ENCODE peak calls at places on chromosomes 1 and 21, in five cellular contexts. O is T-helper 1 cell; E is activated CD8-positive, alpha-beta T cell treated with anti-CD3 and anti-CD28 coated beads for 36 hours; U is activated CD8-positive, alpha-beta memory T cell treated with anti-CD3 and anti-CD28 coated beads, Interleukin-2, amount 50 U/mL, for 4 hours; Z is HFFc6. L is an unnamed sample.

GRCh38 chr1:67732750-67733151 is 47.8 kb downstream of the GADD45A start:
- DNase-seq in U (no peak), E (no peak), Z (no peak), O (peak), L (no peak)

GRCh38 chr1:183804916-183805734 is at the start of gene RGL1:
- DNase-seq in E (peak), Z (peak), O (peak), U (no peak), L (peak)

GRCh38 chr1:1470626-1471388 is 758 bp upstream of the ATAD3B start:
- DNase-seq in Z (no peak), E (peak), O (no peak), U (no peak), L (no peak)

GRCh38 chr1:109535971-109536491 is 3.6 kb upstream of the GPR61 start:
- DNase-seq in E (no peak), O (no peak), U (no peak), Z (no peak), L (peak)

GRCh38 chr1:12182410-12182946 is 15.7 kb downstream of the TNFRSF1B start:
- DNase-seq in Z (no peak), E (no peak), U (no peak), O (no peak), L (no peak)

GRCh38 chr21:45297869-45298268 is 10.2 kb upstream of the POFUT2 start:
- DNase-seq in Z (no peak), U (no peak), O (no peak), E (no peak), L (no peak)

GRCh38 chr1:198595765-198596164 is 43.1 kb upstream of the PTPRC start:
- DNase-seq in O (no peak), U (no peak), E (no peak), Z (no peak), L (no peak)

GRCh38 chr1:106049595-106049994 is 1006.9 kb upstream of the PRMT6 start:
- DNase-seq in U (no peak), O (no peak), E (no peak), Z (no peak), L (no peak)

GRCh38 chr21:14119038-14119437 is 91.7 kb downstream of the LIPI start:
- DNase-seq in O (no peak), U (no peak), Z (no peak), E (no peak), L (no peak)

GRCh38 chr1:55951291-55951690 is 628.1 kb downstream of the PLPP3 start:
- DNase-seq in O (no peak), Z (no peak), E (no peak), U (no peak), L (no peak)

GRCh38 chr1:163381487-163382184 is 59.9 kb downstream of the NUF2 start:
- DNase-seq in E (no peak), O (no peak), Z (no peak), U (no peak), L (no peak)

GRCh38 chr21:40386301-40386911 is 460.6 kb downstream of the DSCAM start:
- DNase-seq in Z (no peak), O (peak), U (no peak), E (peak), L (no peak)

GRCh38 chr21:35303085-35303484 is 254.0 kb upstream of the RUNX1 start:
- DNase-seq in O (no peak), Z (peak), U (no peak), E (no peak), L (no peak)

GRCh38 chr1:23524716-23525401 is 6.2 kb downstream of the E2F2 start:
- DNase-seq in U (no peak), E (peak), Z (no peak), O (peak), L (peak)

GRCh38 chr1:107678993-107679392 is 286.0 kb downstream of the VAV3 start:
- DNase-seq in E (no peak), U (no peak), O (no peak), Z (no peak), L (no peak)

GRCh38 chr1:2224621-2225020 is 3.5 kb upstream of the SKI start:
- DNase-seq in Z (no peak), O (no peak), U (no peak), E (no peak), L (no peak)

GRCh38 chr1:195294911-195295310 is 1313.3 kb downstream of the KCNT2 start:
- DNase-seq in O (no peak), E (no peak), U (no peak), Z (no peak), L (no peak)

GRCh38 chr1:2914702-2915101 is 106.6 kb upstream of the ACTRT2 start:
- DNase-seq in U (no peak), E (no peak), Z (no peak), O (no peak), L (no peak)

GRCh38 chr1:221439734-221440436 is 302.0 kb downstream of the DUSP10 start:
- DNase-seq in O (peak), E (peak), U (peak), Z (peak), L (no peak)

GRCh38 chr1:204206121-204206520 is 7.7 kb downstream of the GOLT1A start:
- DNase-seq in U (no peak), O (no peak), Z (peak), E (no peak), L (no peak)

GRCh38 chr1:152622803-152623202 is at the start of gene LCE3A:
- DNase-seq in U (no peak), O (peak), E (peak), Z (no peak), L (no peak)

GRCh38 chr1:61589382-61589765 is 135.6 kb downstream of the TM2D1 start:
- DNase-seq in U (no peak), O (no peak), Z (no peak), E (no peak), L (no peak)

GRCh38 chr1:199303035-199303434 is 664.2 kb downstream of the PTPRC start:
- DNase-seq in O (no peak), E (no peak), U (no peak), Z (no peak), L (no peak)

L was measured in NCI-H2107.